ENCODE peak calls at places on chromosomes 2 and 18, in seven cellular contexts. One of them, this sample, is unnamed.

GRCh38 chr2:177265386-177265690 is 811 bp upstream of the NFE2L2 start:
- DNase-seq in fibroblast of villous mesenchyme: peak
- DNase-seq in neural progenitor cell: no peak
- DNase-seq in GM12865: no peak
- DNase-seq in uterus: no peak
- DNase-seq in fibroblast of mammary gland: peak
- DNase-seq in cardiac muscle cell: no peak
- DNase-seq in this sample: peak

GRCh38 chr2:120195575-120195974 is 27.6 kb downstream of the TMEM185B start:
- DNase-seq in fibroblast of villous mesenchyme: peak
- DNase-seq in GM12865: no peak
- DNase-seq in neural progenitor cell: no peak
- DNase-seq in uterus: no peak
- DNase-seq in fibroblast of mammary gland: no peak
- DNase-seq in cardiac muscle cell: no peak
- DNase-seq in this sample: no peak

GRCh38 chr2:84290537-84290936 is 168.5 kb downstream of the SUCLG1 start:
- DNase-seq in fibroblast of villous mesenchyme: no peak
- DNase-seq in fibroblast of mammary gland: no peak
- DNase-seq in GM12865: no peak
- DNase-seq in uterus: no peak
- DNase-seq in neural progenitor cell: no peak
- DNase-seq in cardiac muscle cell: no peak
- DNase-seq in this sample: no peak

GRCh38 chr18:58615150-58616132 is 13.4 kb downstream of the ALPK2 start:
- DNase-seq in GM12865: peak
- DNase-seq in fibroblast of mammary gland: peak
- DNase-seq in cardiac muscle cell: no peak
- DNase-seq in uterus: no peak
- DNase-seq in fibroblast of villous mesenchyme: no peak
- DNase-seq in neural progenitor cell: no peak
- DNase-seq in this sample: no peak

GRCh38 chr18:29321561-29321960 is 1144.6 kb upstream of the CDH2 start:
- DNase-seq in cardiac muscle cell: no peak
- DNase-seq in uterus: no peak
- DNase-seq in fibroblast of villous mesenchyme: no peak
- DNase-seq in neural progenitor cell: no peak
- DNase-seq in fibroblast of mammary gland: peak
- DNase-seq in GM12865: no peak
- DNase-seq in this sample: no peak

GRCh38 chr2:109614715-109615636 is 812 bp downstream of the SOWAHC start:
- DNase-seq in cardiac muscle cell: peak
- DNase-seq in GM12865: no peak
- DNase-seq in neural progenitor cell: peak
- DNase-seq in fibroblast of mammary gland: no peak
- DNase-seq in fibroblast of villous mesenchyme: no peak
- DNase-seq in uterus: peak
- DNase-seq in this sample: no peak

GRCh38 chr18:79887181-79888000 is 64.1 kb downstream of the SLC66A2 start:
- DNase-seq in cardiac muscle cell: no peak
- DNase-seq in uterus: no peak
- DNase-seq in neural progenitor cell: no peak
- DNase-seq in GM12865: no peak
- DNase-seq in fibroblast of mammary gland: no peak
- DNase-seq in fibroblast of villous mesenchyme: no peak
- DNase-seq in this sample: no peak

GRCh38 chr2:40935349-40935748 is 483.5 kb upstream of the SLC8A1 start:
- DNase-seq in fibroblast of mammary gland: no peak
- DNase-seq in neural progenitor cell: peak
- DNase-seq in GM12865: no peak
- DNase-seq in uterus: no peak
- DNase-seq in cardiac muscle cell: no peak
- DNase-seq in fibroblast of villous mesenchyme: no peak
- DNase-seq in this sample: no peak

GRCh38 chr2:18900691-18901113 is 311.3 kb upstream of the NT5C1B start:
- DNase-seq in fibroblast of villous mesenchyme: no peak
- DNase-seq in fibroblast of mammary gland: peak
- DNase-seq in neural progenitor cell: no peak
- DNase-seq in GM12865: no peak
- DNase-seq in uterus: peak
- DNase-seq in cardiac muscle cell: no peak
- DNase-seq in this sample: no peak

GRCh38 chr2:2845796-2846315 is 514.8 kb upstream of the MYT1L start:
- DNase-seq in fibroblast of mammary gland: no peak
- DNase-seq in neural progenitor cell: no peak
- DNase-seq in fibroblast of villous mesenchyme: no peak
- DNase-seq in cardiac muscle cell: no peak
- DNase-seq in GM12865: no peak
- DNase-seq in uterus: no peak
- DNase-seq in this sample: no peak

GRCh38 chr2:158999458-158999857 is 31.0 kb downstream of the TANC1 start:
- DNase-seq in uterus: no peak
- DNase-seq in cardiac muscle cell: no peak
- DNase-seq in neural progenitor cell: no peak
- DNase-seq in fibroblast of mammary gland: peak
- DNase-seq in GM12865: no peak
- DNase-seq in fibroblast of villous mesenchyme: peak
- DNase-seq in this sample: peak

GRCh38 chr18:22168360-22168921 is 948 bp upstream of the GATA6 start:
- DNase-seq in GM12865: no peak
- DNase-seq in neural progenitor cell: peak
- DNase-seq in cardiac muscle cell: peak
- DNase-seq in uterus: peak
- DNase-seq in fibroblast of villous mesenchyme: no peak
- DNase-seq in fibroblast of mammary gland: no peak
- DNase-seq in this sample: no peak

GRCh38 chr2:181037922-181038321 is 57.5 kb downstream of the UBE2E3 start:
- DNase-seq in uterus: no peak
- DNase-seq in fibroblast of villous mesenchyme: peak
- DNase-seq in cardiac muscle cell: no peak
- DNase-seq in fibroblast of mammary gland: peak
- DNase-seq in neural progenitor cell: no peak
- DNase-seq in GM12865: no peak
- DNase-seq in this sample: peak

GRCh38 chr18:58635891-58636290 is 7.0 kb upstream of the ALPK2 start:
- DNase-seq in fibroblast of villous mesenchyme: peak
- DNase-seq in uterus: no peak
- DNase-seq in neural progenitor cell: no peak
- DNase-seq in fibroblast of mammary gland: peak
- DNase-seq in cardiac muscle cell: no peak
- DNase-seq in GM12865: peak
- DNase-seq in this sample: peak

GRCh38 chr2:2229898-2230817 is 100.9 kb downstream of the MYT1L start:
- DNase-seq in uterus: no peak
- DNase-seq in neural progenitor cell: no peak
- DNase-seq in fibroblast of villous mesenchyme: no peak
- DNase-seq in GM12865: no peak
- DNase-seq in fibroblast of mammary gland: no peak
- DNase-seq in cardiac muscle cell: peak
- DNase-seq in this sample: peak

GRCh38 chr2:119419065-119419464 is 12.6 kb upstream of the TMEM37 start:
- DNase-seq in fibroblast of mammary gland: no peak
- DNase-seq in cardiac muscle cell: no peak
- DNase-seq in neural progenitor cell: no peak
- DNase-seq in uterus: no peak
- DNase-seq in GM12865: no peak
- DNase-seq in fibroblast of villous mesenchyme: no peak
- DNase-seq in this sample: no peak

GRCh38 chr2:100350661-100351185 is 28.4 kb upstream of the LONRF2 start:
- DNase-seq in cardiac muscle cell: no peak
- DNase-seq in neural progenitor cell: no peak
- DNase-seq in GM12865: no peak
- DNase-seq in uterus: no peak
- DNase-seq in fibroblast of mammary gland: no peak
- DNase-seq in fibroblast of villous mesenchyme: peak
- DNase-seq in this sample: no peak

GRCh38 chr2:132627542-132627941 is 42.5 kb downstream of the LYPD1 start:
- DNase-seq in cardiac muscle cell: no peak
- DNase-seq in uterus: no peak
- DNase-seq in neural progenitor cell: no peak
- DNase-seq in fibroblast of villous mesenchyme: peak
- DNase-seq in GM12865: no peak
- DNase-seq in fibroblast of mammary gland: no peak
- DNase-seq in this sample: peak

GRCh38 chr2:36468463-36469266 is 113.1 kb downstream of the CRIM1 start:
- DNase-seq in fibroblast of mammary gland: peak
- DNase-seq in uterus: no peak
- DNase-seq in cardiac muscle cell: no peak
- DNase-seq in fibroblast of villous mesenchyme: no peak
- DNase-seq in GM12865: no peak
- DNase-seq in neural progenitor cell: no peak
- DNase-seq in this sample: peak

GRCh38 chr2:217974389-217975005 is 28.3 kb downstream of the TNS1 start:
- DNase-seq in fibroblast of villous mesenchyme: no peak
- DNase-seq in fibroblast of mammary gland: no peak
- DNase-seq in uterus: no peak
- DNase-seq in GM12865: no peak
- DNase-seq in neural progenitor cell: no peak
- DNase-seq in cardiac muscle cell: no peak
- DNase-seq in this sample: no peak

GRCh38 chr2:98769784-98770183 is 38.9 kb upstream of the MGAT4A start:
- DNase-seq in fibroblast of villous mesenchyme: no peak
- DNase-seq in fibroblast of mammary gland: no peak
- DNase-seq in GM12865: no peak
- DNase-seq in uterus: no peak
- DNase-seq in cardiac muscle cell: no peak
- DNase-seq in neural progenitor cell: no peak
- DNase-seq in this sample: no peak

GRCh38 chr18:76364282-76365259 is 130.5 kb downstream of the ZNF516 start:
- DNase-seq in uterus: no peak
- DNase-seq in GM12865: peak
- DNase-seq in fibroblast of mammary gland: no peak
- DNase-seq in neural progenitor cell: no peak
- DNase-seq in fibroblast of villous mesenchyme: peak
- DNase-seq in cardiac muscle cell: no peak
- DNase-seq in this sample: no peak

GRCh38 chr2:152425765-152426710 is 91.1 kb downstream of the FMNL2 start:
- DNase-seq in fibroblast of villous mesenchyme: no peak
- DNase-seq in cardiac muscle cell: no peak
- DNase-seq in neural progenitor cell: no peak
- DNase-seq in uterus: no peak
- DNase-seq in GM12865: no peak
- DNase-seq in fibroblast of mammary gland: peak
- DNase-seq in this sample: peak

GRCh38 chr2:88826399-88826798 is 134.9 kb downstream of the RPIA start:
- DNase-seq in fibroblast of villous mesenchyme: no peak
- DNase-seq in cardiac muscle cell: no peak
- DNase-seq in uterus: no peak
- DNase-seq in fibroblast of mammary gland: peak
- DNase-seq in GM12865: no peak
- DNase-seq in neural progenitor cell: no peak
- DNase-seq in this sample: no peak

GRCh38 chr2:88829607-88830463 is 138.4 kb downstream of the RPIA start:
- DNase-seq in fibroblast of villous mesenchyme: no peak
- DNase-seq in fibroblast of mammary gland: no peak
- DNase-seq in cardiac muscle cell: no peak
- DNase-seq in GM12865: no peak
- DNase-seq in neural progenitor cell: no peak
- DNase-seq in uterus: no peak
- DNase-seq in this sample: no peak

GRCh38 chr2:88828397-88829137 is 137.1 kb downstream of the RPIA start:
- DNase-seq in GM12865: no peak
- DNase-seq in uterus: peak
- DNase-seq in fibroblast of mammary gland: peak
- DNase-seq in neural progenitor cell: no peak
- DNase-seq in fibroblast of villous mesenchyme: no peak
- DNase-seq in cardiac muscle cell: no peak
- DNase-seq in this sample: peak

GRCh38 chr2:88824951-88825350 is 133.5 kb downstream of the RPIA start:
- DNase-seq in uterus: no peak
- DNase-seq in fibroblast of mammary gland: no peak
- DNase-seq in cardiac muscle cell: no peak
- DNase-seq in GM12865: no peak
- DNase-seq in fibroblast of villous mesenchyme: no peak
- DNase-seq in neural progenitor cell: no peak
- DNase-seq in this sample: no peak

GRCh38 chr2:88827821-88828220 is 136.3 kb downstream of the RPIA start:
- DNase-seq in neural progenitor cell: no peak
- DNase-seq in fibroblast of mammary gland: no peak
- DNase-seq in fibroblast of villous mesenchyme: no peak
- DNase-seq in GM12865: no peak
- DNase-seq in uterus: no peak
- DNase-seq in cardiac muscle cell: no peak
- DNase-seq in this sample: no peak
- H3K4me3 ChIP-seq in neural progenitor cell: no peak
- H3K4me3 ChIP-seq in fibroblast of mammary gland: no peak
- H3K4me3 ChIP-seq in fibroblast of villous mesenchyme: no peak
- H3K4me3 ChIP-seq in GM12865: no peak
- H3K4me3 ChIP-seq in uterus: no peak
- H3K4me3 ChIP-seq in cardiac muscle cell: no peak
- H3K4me3 ChIP-seq in this sample: no peak

GRCh38 chr2:184599875-184600227 is 1.5 kb downstream of the ZNF804A start:
- DNase-seq in GM12865: no peak
- DNase-seq in cardiac muscle cell: no peak
- DNase-seq in fibroblast of mammary gland: peak
- DNase-seq in neural progenitor cell: no peak
- DNase-seq in fibroblast of villous mesenchyme: peak
- DNase-seq in uterus: no peak
- DNase-seq in this sample: peak
- H3K4me3 ChIP-seq in GM12865: no peak
- H3K4me3 ChIP-seq in cardiac muscle cell: no peak
- H3K4me3 ChIP-seq in fibroblast of mammary gland: no peak
- H3K4me3 ChIP-seq in neural progenitor cell: no peak
- H3K4me3 ChIP-seq in fibroblast of villous mesenchyme: peak
- H3K4me3 ChIP-seq in uterus: no peak
- H3K4me3 ChIP-seq in this sample: peak

DNA sequence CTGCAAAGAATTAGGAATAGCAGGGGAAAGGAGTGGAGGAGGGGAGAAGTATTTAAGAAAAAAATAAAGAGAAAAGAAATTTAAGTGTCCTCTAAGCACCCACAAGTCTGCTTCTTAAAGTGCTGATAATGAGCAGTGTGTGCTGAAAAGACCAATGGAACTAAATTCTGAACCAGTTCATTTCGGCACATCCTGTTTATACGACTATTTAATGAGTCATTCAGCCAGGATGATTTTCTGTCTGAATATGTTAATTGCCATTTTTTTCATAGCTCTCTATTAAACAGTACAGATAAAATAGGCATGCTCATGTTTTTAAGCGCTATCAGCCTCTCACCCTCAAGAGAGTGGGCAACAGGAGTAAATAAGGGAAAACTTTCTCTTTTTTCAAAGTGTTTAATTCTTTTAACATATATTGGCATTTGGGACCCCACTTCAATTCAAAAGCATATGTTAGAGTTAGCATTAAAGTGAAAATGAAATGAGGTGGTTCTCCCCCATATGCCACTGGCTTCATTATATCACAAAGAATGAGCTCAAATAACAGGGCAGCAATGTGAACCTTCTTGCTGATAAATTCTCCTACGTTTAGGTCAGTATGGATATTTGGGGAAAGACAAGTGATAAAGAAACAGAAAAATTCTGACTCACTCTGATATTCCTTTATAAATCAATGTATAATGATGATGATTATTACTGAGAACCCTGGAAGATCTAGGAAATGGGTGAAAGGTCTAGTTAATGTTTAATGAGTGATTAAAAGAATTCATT is 87.5 kb downstream of the TCF4 start:
- DNase-seq in uterus: no peak
- DNase-seq in cardiac muscle cell: no peak
- DNase-seq in neural progenitor cell: no peak
- DNase-seq in fibroblast of mammary gland: peak
- DNase-seq in GM12865: no peak
- DNase-seq in fibroblast of villous mesenchyme: peak
- DNase-seq in this sample: peak
- H3K4me3 ChIP-seq in uterus: no peak
- H3K4me3 ChIP-seq in cardiac muscle cell: no peak
- H3K4me3 ChIP-seq in neural progenitor cell: no peak
- H3K4me3 ChIP-seq in fibroblast of mammary gland: peak
- H3K4me3 ChIP-seq in GM12865: no peak
- H3K4me3 ChIP-seq in fibroblast of villous mesenchyme: peak
- H3K4me3 ChIP-seq in this sample: no peak

GRCh38 chr2:105961599-105962146 is 217.0 kb downstream of the NCK2 start:
- DNase-seq in cardiac muscle cell: no peak
- DNase-seq in neural progenitor cell: no peak
- DNase-seq in uterus: no peak
- DNase-seq in fibroblast of villous mesenchyme: no peak
- DNase-seq in fibroblast of mammary gland: no peak
- DNase-seq in GM12865: no peak
- DNase-seq in this sample: no peak
- H3K4me3 ChIP-seq in cardiac muscle cell: no peak
- H3K4me3 ChIP-seq in neural progenitor cell: no peak
- H3K4me3 ChIP-seq in uterus: no peak
- H3K4me3 ChIP-seq in fibroblast of villous mesenchyme: no peak
- H3K4me3 ChIP-seq in fibroblast of mammary gland: no peak
- H3K4me3 ChIP-seq in GM12865: no peak
- H3K4me3 ChIP-seq in this sample: no peak